ENCODE peak calls at places on chromosomes 11 and 22, in six cellular contexts. M is epithelial cell of proximal tubule, B is OCI-LY7, O is choroid plexus epithelial cell, F is IMR-90, A is lower lobe of right lung. T is an unnamed sample.

GRCh38 chr22:41603873-41604332 is 14.3 kb upstream of the PMM1 start:
- DNase-seq in M (no peak), B (no peak), O (no peak), F (no peak), A (no peak), T (no peak)

GRCh38 chr22:45878051-45878764 is 98.8 kb downstream of the WNT7B start:
- DNase-seq in M (no peak), B (no peak), O (no peak), F (no peak), A (peak), T (no peak)

GRCh38 chr22:39327995-39328754 is 8.8 kb upstream of the RPL3 start:
- DNase-seq in M (no peak), B (no peak), O (peak), F (no peak), A (peak), T (no peak)

GRCh38 chr11:2510626-2511402 is 66.0 kb downstream of the KCNQ1 start:
- DNase-seq in M (no peak), B (no peak), O (no peak), F (no peak), A (peak), T (peak)

GRCh38 chr22:44741929-44742328 is 10.4 kb upstream of the ARHGAP8 start:
- DNase-seq in M (no peak), B (no peak), O (no peak), F (no peak), A (no peak), T (no peak)

GRCh38 chr11:121476379-121477032 is 23.7 kb upstream of the SORL1-AS1 start:
- DNase-seq in M (no peak), B (no peak), O (no peak), F (no peak), A (no peak), T (no peak)

GRCh38 chr22:19701420-19702145 is 12.7 kb upstream of the SEPTIN5 start:
- DNase-seq in M (no peak), B (no peak), O (no peak), F (no peak), A (no peak), T (no peak)

GRCh38 chr11:12143461-12144258 is 33.3 kb downstream of the MICAL2 start:
- DNase-seq in M (no peak), B (no peak), O (peak), F (no peak), A (no peak), T (peak)

GRCh38 chr11:80441821-80442220 is 1001.0 kb upstream of the TENM4 start:
- DNase-seq in M (no peak), B (no peak), O (peak), F (peak), A (no peak), T (no peak)

GRCh38 chr11:134176284-134176683 is 47.5 kb downstream of the NCAPD3 start:
- DNase-seq in M (no peak), B (no peak), O (no peak), F (no peak), A (no peak), T (no peak)

GRCh38 chr11:117817213-117818035 is 7.1 kb downstream of the FXYD2 start:
- DNase-seq in M (peak), B (peak), O (peak), F (peak), A (peak), T (peak)

GRCh38 chr22:41458161-41458728 is 10.2 kb downstream of the PHF5A start:
- DNase-seq in M (no peak), B (no peak), O (no peak), F (no peak), A (no peak), T (no peak)

GRCh38 chr11:104015649-104016415 is 20.6 kb upstream of the DDI1 start:
- DNase-seq in M (no peak), B (no peak), O (no peak), F (no peak), A (no peak), T (no peak)

GRCh38 chr11:97361812-97362378 is 972.1 kb downstream of the JRKL start:
- DNase-seq in M (no peak), B (no peak), O (peak), F (no peak), A (no peak), T (peak)

GRCh38 chr11:110896358-110896757 is 184.1 kb upstream of the ARHGAP20 start:
- DNase-seq in M (no peak), B (no peak), O (peak), F (peak), A (no peak), T (peak)

GRCh38 chr11:93131709-93132108 is 66.1 kb downstream of the SLC36A4 start:
- DNase-seq in M (no peak), B (peak), O (no peak), F (no peak), A (no peak), T (no peak)

GRCh38 chr11:121119444-121119843 is 18.4 kb downstream of the TECTA start:
- DNase-seq in M (no peak), B (peak), O (peak), F (no peak), A (no peak), T (no peak)

GRCh38 chr22:41848468-41848867 is 15.6 kb downstream of the SREBF2 start:
- DNase-seq in M (no peak), B (no peak), O (no peak), F (no peak), A (peak), T (peak)

GRCh38 chr22:43476341-43476740 is 64.5 kb downstream of the MPPED1 start:
- DNase-seq in M (no peak), B (no peak), O (no peak), F (no peak), A (no peak), T (no peak)

GRCh38 chr11:47010192-47010591 is 73.6 kb downstream of the CSTPP1 start:
- DNase-seq in M (no peak), B (no peak), O (no peak), F (peak), A (no peak), T (peak)

GRCh38 chr11:2265396-2265795 is 5.0 kb downstream of the ASCL2 start:
- DNase-seq in M (no peak), B (peak), O (no peak), F (no peak), A (peak), T (no peak)

GRCh38 chr22:30824711-30825110 is 130.0 kb downstream of the OSBP2 start:
- DNase-seq in M (no peak), B (no peak), O (no peak), F (no peak), A (no peak), T (no peak)

GRCh38 chr22:38115423-38116205 is 5.1 kb upstream of the BAIAP2L2 start:
- DNase-seq in M (no peak), B (no peak), O (no peak), F (no peak), A (peak), T (no peak)

GRCh38 chr22:39731881-39732555 is 161.5 kb downstream of the CACNA1I start:
- DNase-seq in M (no peak), B (no peak), O (no peak), F (no peak), A (no peak), T (no peak)

GRCh38 chr22:37806409-37807338 is 1.1 kb upstream of the GCAT start:
- DNase-seq in M (no peak), B (no peak), O (peak), F (peak), A (peak), T (peak)

GRCh38 chr22:43128928-43129424 is 14.2 kb downstream of the MCAT start:
- DNase-seq in M (no peak), B (peak), O (no peak), F (no peak), A (no peak), T (no peak)

GRCh38 chr22:23073506-23074229 is 3.3 kb downstream of the GNAZ start:
- DNase-seq in M (no peak), B (no peak), O (no peak), F (no peak), A (peak), T (no peak)

GRCh38 chr22:20084547-20085413 is 4.7 kb downstream of the DGCR8 start:
- DNase-seq in M (no peak), B (peak), O (peak), F (no peak), A (peak), T (peak)

GRCh38 chr11:128342511-128343133 is 244.7 kb downstream of the ETS1 start:
- DNase-seq in M (no peak), B (peak), O (peak), F (peak), A (peak), T (peak)

GRCh38 chr11:74641905-74642304 is 49.5 kb downstream of the POLD3 start:
- DNase-seq in M (no peak), B (no peak), O (peak), F (no peak), A (no peak), T (no peak)

GRCh38 chr11:69355346-69355940 is 61.5 kb downstream of the MYEOV start:
- DNase-seq in M (no peak), B (no peak), O (no peak), F (no peak), A (peak), T (no peak)

GRCh38 chr11:103608566-103608965 is 427.9 kb upstream of the DDI1 start:
- DNase-seq in M (no peak), B (no peak), O (peak), F (peak), A (no peak), T (no peak)

GRCh38 chr22:49667236-49667635 is 160.4 kb downstream of the BRD1 start:
- DNase-seq in M (no peak), B (peak), O (no peak), F (no peak), A (peak), T (no peak)

GRCh38 chr11:9990221-9990973 is 303.6 kb downstream of the SBF2 start:
- DNase-seq in M (no peak), B (no peak), O (peak), F (peak), A (no peak), T (peak)
- TF ChIP-seq CTCF in M (no peak), B (no peak), O (peak), F (peak), A (no peak), T (peak)

GRCh38 chr22:17171313-17172171 is 12.5 kb upstream of the HDHD5 start:
- DNase-seq in M (peak), B (peak), O (peak), F (peak), A (peak), T (peak)

GRCh38 chr22:17171016-17171312 is 11.9 kb upstream of the HDHD5 start:
- DNase-seq in M (no peak), B (no peak), O (no peak), F (no peak), A (no peak), T (no peak)

GRCh38 chr22:17176715-17177114 is 17.6 kb upstream of the HDHD5 start:
- DNase-seq in M (no peak), B (no peak), O (no peak), F (no peak), A (no peak), T (no peak)

GRCh38 chr22:17167486-17167885 is 8.4 kb upstream of the HDHD5 start:
- DNase-seq in M (no peak), B (no peak), O (no peak), F (no peak), A (no peak), T (no peak)

DNA sequence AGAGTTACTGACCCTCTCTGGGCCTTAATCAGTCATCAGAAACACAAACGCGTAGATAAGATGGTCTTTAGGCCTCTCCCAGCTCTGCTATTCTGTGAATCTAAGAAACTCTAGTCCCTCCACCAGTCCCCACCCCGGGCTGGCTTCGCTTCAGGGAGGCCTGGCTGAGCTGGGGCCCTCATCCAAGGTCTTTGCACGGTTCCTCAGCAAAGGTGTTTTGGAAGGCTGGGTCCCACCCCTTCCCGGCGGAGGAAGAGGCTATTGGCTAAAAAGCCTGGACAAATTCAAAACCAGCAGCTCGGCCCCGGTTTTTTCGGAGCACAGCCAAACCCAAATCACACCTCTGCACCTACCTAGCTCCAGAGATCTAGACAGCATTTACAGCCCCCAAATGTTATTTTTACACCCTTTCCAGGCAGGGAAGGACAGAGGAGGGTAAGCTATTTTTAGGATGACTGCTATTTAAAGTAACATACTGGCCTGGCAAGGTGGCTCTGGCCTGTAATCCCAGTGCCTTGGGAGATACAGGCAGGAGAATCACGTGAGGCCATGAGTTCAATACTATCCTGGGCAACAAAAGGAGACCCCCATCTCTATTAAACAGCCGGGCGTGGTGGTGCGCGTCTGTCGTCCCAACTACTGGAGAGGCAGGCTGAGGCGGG is 13.2 kb upstream of the HDHD5 start:
- DNase-seq in M (no peak), B (no peak), O (no peak), F (no peak), A (peak), T (no peak)
- TF ChIP-seq CTCF in M (no peak), B (no peak), O (no peak), F (no peak), A (no peak), T (no peak)

GRCh38 chr11:1043563-1044096 is 7.1 kb upstream of the MUC6 start:
- DNase-seq in M (peak), B (no peak), O (no peak), F (no peak), A (no peak), T (no peak)
- TF ChIP-seq CTCF in M (no peak), B (no peak), O (no peak), F (no peak), A (no peak), T (no peak)

GRCh38 chr11:45924927-45925326 is 2.5 kb downstream of the LARGE2 start:
- DNase-seq in M (no peak), B (no peak), O (no peak), F (no peak), A (no peak), T (no peak)

GRCh38 chr11:45920531-45921477 is 1.7 kb upstream of the LARGE2 start:
- DNase-seq in M (no peak), B (no peak), O (no peak), F (no peak), A (peak), T (no peak)

GRCh38 chr11:45921561-45922424 is 663 bp upstream of the LARGE2 start:
- DNase-seq in M (no peak), B (peak), O (no peak), F (no peak), A (peak), T (no peak)

GRCh38 chr11:45924036-45924915 is 1.8 kb downstream of the LARGE2 start:
- DNase-seq in M (no peak), B (no peak), O (no peak), F (no peak), A (no peak), T (no peak)

GRCh38 chr11:45922425-45923082 is at the start of gene LARGE2:
- DNase-seq in M (no peak), B (no peak), O (no peak), F (no peak), A (peak), T (no peak)
- TF ChIP-seq CTCF in M (no peak), B (no peak), O (no peak), F (no peak), A (no peak), T (no peak)

T was measured in fibroblast of the aortic adventitia.